ENCODE peak calls at places on chromosomes 4 and X, in seven cellular contexts. V is RWPE1, Z is brain microvascular endothelial cell, A is astrocyte, Y is ascending aorta, F is right atrium auricular region, E is cardiac muscle cell. Q is an unnamed sample.

GRCh38 chr4:172838108-172838507 is 330.5 kb upstream of the GALNT7 start:
- DNase-seq in Y (no peak), F (no peak), E (no peak), A (no peak), Z (no peak), V (no peak), Q (no peak)

GRCh38 chrX:54639346-54640102 is 109.5 kb downstream of the GNL3L start:
- DNase-seq in Z (peak; percentile 93), E (peak; percentile 94), A (peak; percentile 92), Y (peak; percentile 85), F (peak; percentile 95), V (peak; percentile 89), Q (peak; percentile 82)

GRCh38 chrX:22691966-22692565 is 307.7 kb upstream of the DDX53 start:
- DNase-seq in V (no peak), E (no peak), Y (no peak), F (no peak), A (no peak), Z (no peak), Q (no peak)

GRCh38 chrX:70244881-70245280 is 10.4 kb downstream of the AWAT1 start:
- DNase-seq in F (no peak), Y (no peak), E (no peak), Z (no peak), A (peak; percentile 20), V (no peak), Q (no peak)

GRCh38 chr4:26557164-26557563 is 26.7 kb upstream of the TBC1D19 start:
- DNase-seq in Y (no peak), E (no peak), Z (peak; percentile 68), F (no peak), A (peak; percentile 98), V (no peak), Q (no peak)

GRCh38 chrX:43002526-43003203 is 224.7 kb upstream of the PPP1R2C start:
- DNase-seq in A (no peak), F (no peak), V (no peak), E (no peak), Z (no peak), Y (no peak), Q (no peak)

GRCh38 chrX:41526925-41527324 is 79.8 kb downstream of the NYX start:
- DNase-seq in E (no peak), V (no peak), Y (no peak), F (no peak), Z (peak; percentile 31), A (peak; percentile 25), Q (no peak)

GRCh38 chrX:67543818-67544217 is at the start of gene AR:
- DNase-seq in E (peak; percentile 43), F (peak; percentile 74), V (no peak), Z (peak; percentile 47), A (peak; percentile 60), Y (peak; percentile 17), Q (peak; percentile 37)

GRCh38 chr4:77196866-77197265 is 39.9 kb downstream of the CCNG2 start:
- DNase-seq in A (no peak), Y (no peak), E (no peak), Z (no peak), F (no peak), V (no peak), Q (no peak)

GRCh38 chrX:110966839-110967238 is 129.2 kb upstream of the PAK3 start:
- DNase-seq in F (no peak), A (peak; percentile 25), E (no peak), V (no peak), Y (no peak), Z (no peak), Q (no peak)

GRCh38 chrX:143536176-143536575 is 18.9 kb upstream of the SPANXN3 start:
- DNase-seq in E (no peak), Y (no peak), Z (no peak), A (no peak), V (no peak), F (no peak), Q (no peak)

GRCh38 chrX:108139303-108139702 is 47.7 kb downstream of the ATG4A start:
- DNase-seq in A (no peak), Z (no peak), F (no peak), Y (no peak), E (no peak), V (no peak), Q (no peak)

GRCh38 chr4:89509708-89510269 is 202.2 kb upstream of the GPRIN3 start:
- DNase-seq in Z (peak; percentile 16), F (no peak), E (no peak), Y (no peak), V (no peak), A (peak; percentile 75), Q (no peak)

GRCh38 chrX:122203399-122203798 is 980.7 kb upstream of the GRIA3 start:
- DNase-seq in F (no peak), Y (no peak), A (no peak), E (no peak), Z (no peak), V (no peak), Q (no peak)

GRCh38 chrX:25196221-25196620 is 180.5 kb upstream of the ARX start:
- DNase-seq in F (no peak), Z (no peak), E (no peak), Y (no peak), A (no peak), V (no peak), Q (no peak)

GRCh38 chrX:25144043-25144940 is 128.5 kb upstream of the ARX start:
- DNase-seq in Z (peak; percentile 49), E (peak; percentile 84), A (peak; percentile 14), V (peak; percentile 24), F (peak; percentile 67), Y (no peak), Q (peak; percentile 81)

GRCh38 chr4:169271692-169272007 is 894 bp upstream of the SH3RF1 start:
- DNase-seq in Y (no peak), F (no peak), V (no peak), Z (no peak), A (no peak), E (no peak), Q (no peak)

GRCh38 chr4:171721937-171722336 is 91.3 kb upstream of the GALNTL6 start:
- DNase-seq in E (no peak), Y (no peak), F (no peak), Z (no peak), A (no peak), V (no peak), Q (no peak)

DNA sequence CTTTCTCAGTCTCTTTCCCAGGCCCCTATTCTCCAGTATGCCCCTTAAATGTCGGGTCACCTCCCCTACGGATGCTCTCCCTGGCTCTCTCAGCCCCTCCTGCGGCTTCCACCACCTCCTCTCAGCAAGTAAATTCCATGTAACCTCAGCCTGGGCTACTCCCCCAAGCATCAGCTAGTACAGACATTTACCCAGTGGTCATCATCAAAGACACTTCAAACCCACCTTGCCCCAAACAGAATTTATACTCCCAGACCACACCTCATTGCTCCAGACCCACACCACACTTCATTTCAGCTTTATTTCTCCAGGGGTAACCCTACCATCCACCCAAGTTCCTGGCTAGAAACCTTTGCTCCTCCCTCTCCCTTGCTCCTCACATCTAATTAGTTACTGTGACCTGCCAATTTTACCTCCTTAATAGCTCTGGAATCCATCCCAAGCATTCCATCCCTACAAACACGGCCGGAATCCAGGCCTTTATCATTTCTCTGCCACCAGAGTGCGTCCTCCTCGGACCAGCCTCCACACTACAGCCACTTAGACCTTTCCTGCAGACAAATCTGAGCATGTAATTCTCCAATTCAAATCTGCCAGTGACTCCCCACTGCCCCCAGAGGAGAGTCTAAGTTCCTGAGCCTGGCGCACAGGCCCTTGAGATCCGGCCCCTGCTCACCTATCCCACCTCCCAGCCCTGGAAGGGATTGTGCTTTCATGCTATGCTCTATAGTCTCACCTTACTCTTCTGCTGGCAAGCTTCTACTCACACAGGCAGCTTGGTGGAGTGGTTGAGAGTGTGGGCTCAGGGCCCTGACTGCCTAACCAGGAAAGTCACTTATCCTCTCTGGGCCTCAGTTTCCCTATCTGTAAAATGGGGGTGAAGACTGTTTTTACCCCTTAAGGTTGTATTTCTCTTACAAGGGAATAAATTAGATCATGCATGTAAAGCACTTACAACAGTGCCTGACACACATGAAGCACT is 31.4 kb downstream of the PJA1 start:
- DNase-seq in Y (no peak), A (peak; percentile 69), E (peak; percentile 72), F (no peak), Z (peak; percentile 55), V (peak; percentile 46), Q (no peak)
- TF ChIP-seq CTCF in Y (no peak), A (peak; percentile 46), E (peak; percentile 74), F (peak; percentile 51), Z (peak; percentile 77), V (peak; percentile 44), Q (no peak)

DNA sequence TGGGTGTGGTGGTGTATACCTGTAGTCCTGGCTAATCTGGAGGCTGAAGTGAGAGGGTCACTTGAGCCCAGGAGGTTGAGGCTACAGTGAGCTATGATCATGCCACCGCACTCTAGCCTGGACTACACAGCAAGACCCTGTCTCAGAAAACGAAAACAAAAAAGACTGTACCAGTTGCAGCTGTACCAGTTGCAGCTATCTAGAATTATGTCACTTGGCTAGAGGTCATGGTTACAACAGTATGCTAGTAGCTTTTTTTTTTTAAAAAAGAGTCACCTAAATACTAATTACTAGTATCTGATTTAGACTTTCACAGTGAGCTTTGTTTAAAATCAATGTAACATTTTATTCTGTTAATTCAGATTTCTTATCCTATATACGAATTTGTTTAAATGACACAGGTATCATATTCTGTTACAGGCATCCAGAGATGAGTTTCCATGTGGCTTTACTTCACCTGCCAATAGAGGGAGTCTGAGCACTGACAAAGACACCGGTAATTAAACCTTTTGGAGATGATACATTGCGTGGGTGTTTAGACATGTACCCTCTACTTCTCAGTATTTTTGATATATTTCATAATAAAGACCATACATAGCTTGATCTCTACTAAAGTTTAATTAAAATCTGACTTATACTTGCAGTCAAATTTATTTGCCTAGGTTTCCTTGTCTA is 100.2 kb upstream of the IL13RA1 start:
- DNase-seq in A (no peak), Y (no peak), Z (no peak), F (no peak), E (no peak), V (peak; percentile 25), Q (no peak)
- TF ChIP-seq CTCF in A (peak; percentile 10), Y (no peak), Z (peak; percentile 53), F (peak; percentile 23), E (peak; percentile 9), V (peak; percentile 22), Q (no peak)

DNA sequence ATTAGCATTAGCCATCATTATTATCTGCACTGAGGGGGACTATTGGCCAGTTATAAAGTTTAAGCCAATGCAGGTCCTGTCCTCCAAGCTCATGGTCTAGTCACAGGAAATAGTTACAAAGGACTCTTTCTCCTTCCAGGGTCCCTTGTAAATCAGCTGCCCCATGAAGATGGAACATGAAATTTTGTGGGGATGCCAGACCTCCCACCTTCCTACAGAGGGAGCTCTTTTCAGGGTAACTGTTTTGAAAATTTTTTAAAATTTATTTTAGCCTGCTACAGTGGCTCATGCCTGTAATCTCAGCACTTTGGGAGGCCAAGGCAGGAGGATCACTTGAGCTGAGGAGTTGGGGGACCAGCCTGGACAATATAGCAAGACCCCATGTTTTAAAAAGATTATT is 124.4 kb upstream of the SLC34A2 start:
- DNase-seq in V (no peak), A (no peak), F (no peak), Y (no peak), Z (no peak), E (no peak), Q (no peak)
- TF ChIP-seq CTCF in V (no peak), A (no peak), F (no peak), Y (no peak), Z (peak; percentile 45), E (peak; percentile 40), Q (peak; percentile 29)

GRCh38 chr4:11228575-11228974 is 200.1 kb downstream of the HS3ST1 start:
- DNase-seq in Y (no peak), E (no peak), A (no peak), F (no peak), V (peak; percentile 11), Z (no peak), Q (no peak)
- TF ChIP-seq CTCF in Y (no peak), E (no peak), A (no peak), F (no peak), V (no peak), Z (no peak), Q (no peak)

Q was measured in mesothelial cell of epicardium.